ENCODE peak calls at places on chromosomes 4 and X, in ten cellular contexts. E is A549, B is tibial nerve, K is suprapubic skin, P is H1, D is SK-N-SH, Y is ovary, G is K562, T is stomach, C is transverse colon. I is an unnamed sample.

GRCh38 chrX:119646515-119646914 is 40.3 kb upstream of the NKRF start:
- DNase-seq in K (no peak), D (no peak), G (no peak), E (no peak), C (no peak), T (no peak), Y (no peak), P (no peak), B (no peak), I (no peak)

GRCh38 chr4:48913346-48913745 is 6.8 kb upstream of the OCIAD2 start:
- DNase-seq in K (no peak), T (no peak), B (no peak), D (no peak), Y (no peak), E (no peak), P (no peak), G (no peak), C (no peak), I (no peak)

GRCh38 chr4:4859799-4860380 is 425 bp downstream of the MSX1 start:
- DNase-seq in G (no peak), P (no peak), D (peak; percentile 71), E (no peak), B (no peak), K (no peak), T (no peak), Y (no peak), C (no peak), I (no peak)

GRCh38 chrX:31178064-31178768 is 106.4 kb upstream of the FTHL17 start:
- DNase-seq in Y (no peak), T (no peak), K (no peak), E (no peak), P (no peak), C (no peak), D (no peak), B (no peak), G (no peak), I (no peak)

GRCh38 chrX:40278340-40279090 is 180.8 kb upstream of the BCOR start:
- DNase-seq in G (no peak), T (no peak), D (no peak), P (no peak), B (no peak), C (no peak), E (no peak), Y (no peak), K (no peak), I (no peak)

GRCh38 chrX:134144231-134144630 is 92.8 kb upstream of the CCDC160 start:
- DNase-seq in T (no peak), E (peak; percentile 1), D (peak; percentile 5), C (no peak), G (no peak), Y (no peak), K (no peak), B (no peak), P (no peak), I (no peak)

GRCh38 chr4:38413524-38414341 is 250.3 kb upstream of the KLF3 start:
- DNase-seq in E (no peak), C (no peak), P (no peak), T (no peak), B (no peak), Y (no peak), G (no peak), D (no peak), K (no peak), I (no peak)

GRCh38 chr4:24001945-24002640 is 112.2 kb upstream of the PPARGC1A start:
- DNase-seq in C (no peak), T (no peak), K (no peak), G (no peak), P (no peak), Y (no peak), E (no peak), B (no peak), D (no peak), I (no peak)

GRCh38 chr4:122997463-122998101 is 75.2 kb upstream of the NUDT6 start:
- DNase-seq in Y (no peak), G (no peak), D (no peak), E (no peak), P (no peak), K (no peak), B (no peak), C (no peak), T (no peak), I (no peak)

GRCh38 chr4:122990891-122991290 is 68.5 kb upstream of the NUDT6 start:
- DNase-seq in G (no peak), P (no peak), T (no peak), D (no peak), C (no peak), E (no peak), K (no peak), Y (no peak), B (no peak), I (no peak)

GRCh38 chr4:122996350-122996749 is 74.0 kb upstream of the NUDT6 start:
- DNase-seq in G (no peak), B (no peak), Y (no peak), T (no peak), P (no peak), E (no peak), K (no peak), C (no peak), D (no peak), I (no peak)

GRCh38 chr4:122988696-122989095 is 66.3 kb upstream of the NUDT6 start:
- DNase-seq in B (no peak), T (no peak), E (no peak), D (no peak), C (no peak), G (no peak), K (no peak), P (no peak), Y (no peak), I (no peak)

DNA sequence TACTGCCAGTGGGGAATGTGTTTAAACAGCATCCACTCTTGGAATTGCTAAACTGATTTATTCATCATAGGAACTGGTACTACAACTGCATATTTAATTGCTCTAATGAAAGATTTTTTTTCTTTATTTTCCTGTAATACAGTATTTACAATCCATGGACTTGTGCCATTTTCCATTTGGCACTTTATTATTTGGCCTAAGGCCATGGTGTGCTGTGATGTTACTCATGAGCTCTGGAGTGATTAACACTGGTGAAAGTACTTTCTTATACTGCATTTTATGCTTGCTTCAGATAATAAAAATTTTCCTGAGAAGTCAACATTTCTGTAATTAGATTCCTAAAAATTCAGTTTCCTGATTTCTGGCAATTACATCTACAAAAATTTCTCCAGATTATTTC is 69.7 kb upstream of the NUDT6 start:
- DNase-seq in B (no peak), D (no peak), G (no peak), C (no peak), K (no peak), Y (no peak), T (no peak), E (no peak), P (no peak), I (no peak)
- H3K4me3 ChIP-seq in B (no peak overlapping the region), D (no peak overlapping the region), G (no peak overlapping the region), C (no peak overlapping the region), K (no peak overlapping the region), Y (no peak overlapping the region), T (no peak overlapping the region), E (no peak overlapping the region), P (no peak overlapping the region), I (no peak overlapping the region)

GRCh38 chr4:76655566-76656479 is 220.8 kb downstream of the SHROOM3 start:
- DNase-seq in G (no peak), K (no peak), B (no peak), P (no peak), Y (no peak), E (no peak), D (no peak), T (no peak), C (no peak), I (no peak)

GRCh38 chr4:76657443-76657842 is 222.4 kb downstream of the SHROOM3 start:
- DNase-seq in D (no peak), T (no peak), K (no peak), B (no peak), P (no peak), Y (no peak), E (no peak), C (no peak), G (no peak), I (no peak)

GRCh38 chr4:76659103-76659490 is 224.1 kb downstream of the SHROOM3 start:
- DNase-seq in T (no peak), B (no peak), G (no peak), E (no peak), P (no peak), K (no peak), D (no peak), C (no peak), Y (no peak), I (no peak)

GRCh38 chr4:76654796-76655195 is 219.8 kb downstream of the SHROOM3 start:
- DNase-seq in C (no peak), P (no peak), K (no peak), B (no peak), T (no peak), D (no peak), G (no peak), E (no peak), Y (no peak), I (no peak)

DNA sequence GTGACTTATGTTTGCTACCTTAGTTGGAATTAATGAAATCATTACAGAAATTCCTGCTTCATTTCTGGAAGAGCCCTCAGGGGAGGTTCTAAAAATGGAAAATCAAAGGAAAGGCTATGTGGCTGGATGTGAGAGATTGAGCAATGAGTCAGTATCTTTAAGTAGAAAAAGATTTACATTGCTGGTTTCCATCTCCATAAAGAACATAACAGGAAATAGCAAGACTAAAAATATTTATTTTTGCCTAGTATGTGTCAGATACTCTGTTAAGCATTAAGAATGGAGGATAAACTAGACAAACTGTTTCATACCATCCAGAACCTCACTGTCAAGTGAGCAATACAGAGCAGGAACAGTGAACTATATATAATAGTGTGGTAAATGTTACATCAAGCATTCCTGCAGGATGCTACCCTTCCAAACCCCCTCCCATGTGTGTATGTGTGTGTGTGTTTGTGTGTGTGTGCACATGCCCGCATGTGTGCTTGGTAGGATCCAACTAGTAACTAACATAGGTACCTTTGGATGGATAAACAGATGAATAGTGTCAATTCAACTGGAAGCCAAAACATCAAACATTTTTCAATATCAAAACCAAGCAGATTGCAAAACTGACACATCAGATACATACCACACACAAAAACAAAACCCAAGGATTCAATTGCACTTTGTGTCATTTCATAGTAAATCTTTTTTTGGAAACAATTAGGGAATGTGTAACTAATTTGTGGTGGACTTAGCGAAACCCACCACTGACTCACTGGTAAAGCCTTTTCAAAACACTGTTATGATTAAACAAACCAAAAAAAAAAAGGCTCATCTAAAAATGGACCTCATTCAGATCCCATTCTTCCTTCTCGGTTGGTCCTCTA is 223.4 kb downstream of the SHROOM3 start:
- DNase-seq in C (no peak), T (no peak), K (no peak), Y (no peak), G (no peak), P (no peak), D (no peak), B (no peak), E (no peak), I (no peak)
- TF ChIP-seq EP300 in C (no peak), T (no peak), K (no peak), Y (no peak), G (no peak), P (no peak), D (peak; percentile 85), B (no peak), E (no peak), I (no peak)

GRCh38 chr4:163331629-163332360 is 601 bp downstream of the NPY1R start:
- DNase-seq in G (no peak), B (no peak), C (peak; percentile 13), T (no peak), E (peak; percentile 4), P (peak; percentile 67), Y (no peak), K (no peak), D (peak; percentile 36), I (peak; percentile 85)
- H3K4me3 ChIP-seq in G (no peak overlapping the region), B (peak overlapping the region; percentile 47), C (peak overlapping the region; percentile 42), T (peak overlapping the region; percentile 51), E (peak overlapping the region; percentile 56), P (peak overlapping the region; percentile 80), Y (peak overlapping the region; percentile 47), K (peak overlapping the region; percentile 58), D (peak overlapping the region; percentile 61), I (peak overlapping the region; percentile 60)

GRCh38 chrX:120819126-120819525 is 56.5 kb downstream of the CT47B1 start:
- DNase-seq in C (no peak), T (no peak), G (no peak), E (no peak), Y (no peak), K (no peak), D (no peak), B (no peak), P (no peak), I (no peak)

GRCh38 chrX:120824021-120824420 is 51.6 kb downstream of the CT47B1 start:
- DNase-seq in T (no peak), G (no peak), C (no peak), K (no peak), D (no peak), P (no peak), E (no peak), B (no peak), Y (no peak), I (no peak)

DNA sequence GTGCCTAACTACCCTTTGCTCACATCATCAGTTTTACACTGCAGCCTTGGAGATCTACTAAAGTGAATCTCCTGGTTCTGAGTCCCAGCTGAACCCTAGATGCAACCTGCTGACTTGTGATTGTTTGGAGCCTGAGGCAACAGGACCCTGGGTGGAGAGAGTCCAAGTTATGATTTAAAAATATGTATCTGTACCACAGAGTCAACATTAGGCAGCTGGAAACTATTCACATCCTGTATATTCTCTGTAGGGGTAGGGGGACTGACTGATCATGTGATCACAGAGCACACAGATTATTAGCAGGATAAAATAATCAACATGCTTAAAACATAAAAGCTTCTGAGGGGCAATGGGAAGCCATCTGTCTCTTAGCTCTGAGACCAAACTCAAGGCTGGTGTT is 52.1 kb downstream of the CT47B1 start:
- DNase-seq in E (no peak), K (no peak), B (no peak), D (no peak), Y (no peak), G (no peak), C (no peak), P (no peak), T (no peak), I (no peak)
- TF ChIP-seq EP300 in E (no peak), K (no peak), B (no peak), D (no peak), Y (no peak), G (no peak), C (no peak), P (no peak), T (no peak), I (no peak)